ENCODE peak calls at places on chromosomes 11 and 22, in seven cellular contexts. One of them, this sample, is unnamed.

GRCh38 chr11:48001438-48002021 is 21.2 kb downstream of the PTPRJ start:
- DNase-seq in colonic mucosa: no peak
- DNase-seq in PC-9: no peak
- DNase-seq in AG04449: peak; percentile 64
- DNase-seq in transverse colon: peak; percentile 57
- DNase-seq in tibial nerve: no peak
- DNase-seq in CD4-positive, alpha-beta memory T cell: peak; percentile 97
- DNase-seq in this sample: peak; percentile 93

GRCh38 chr11:65547446-65548125 is 10.6 kb downstream of the LTBP3 start:
- DNase-seq in PC-9: no peak
- DNase-seq in CD4-positive, alpha-beta memory T cell: peak; percentile 58
- DNase-seq in AG04449: no peak
- DNase-seq in transverse colon: no peak
- DNase-seq in tibial nerve: no peak
- DNase-seq in colonic mucosa: no peak
- DNase-seq in this sample: no peak

GRCh38 chr11:102837646-102838045 is 5.8 kb downstream of the MMP3 start:
- DNase-seq in CD4-positive, alpha-beta memory T cell: no peak
- DNase-seq in tibial nerve: no peak
- DNase-seq in colonic mucosa: no peak
- DNase-seq in PC-9: no peak
- DNase-seq in AG04449: no peak
- DNase-seq in transverse colon: no peak
- DNase-seq in this sample: no peak

GRCh38 chr11:43944761-43945311 is 2.4 kb downstream of the C11orf96 start:
- DNase-seq in CD4-positive, alpha-beta memory T cell: no peak
- DNase-seq in tibial nerve: peak; percentile 75
- DNase-seq in colonic mucosa: peak; percentile 85
- DNase-seq in AG04449: no peak
- DNase-seq in transverse colon: peak; percentile 75
- DNase-seq in PC-9: no peak
- DNase-seq in this sample: no peak

GRCh38 chr22:27159716-27160295 is 502.4 kb downstream of the MIAT start:
- DNase-seq in transverse colon: no peak
- DNase-seq in tibial nerve: no peak
- DNase-seq in PC-9: no peak
- DNase-seq in AG04449: no peak
- DNase-seq in CD4-positive, alpha-beta memory T cell: no peak
- DNase-seq in colonic mucosa: no peak
- DNase-seq in this sample: no peak

GRCh38 chr11:17658211-17658610 is 61.2 kb upstream of the MYOD1 start:
- DNase-seq in PC-9: no peak
- DNase-seq in colonic mucosa: no peak
- DNase-seq in CD4-positive, alpha-beta memory T cell: no peak
- DNase-seq in tibial nerve: no peak
- DNase-seq in AG04449: no peak
- DNase-seq in transverse colon: no peak
- DNase-seq in this sample: no peak

GRCh38 chr11:47325271-47326041 is 27.0 kb downstream of the MYBPC3 start:
- DNase-seq in PC-9: no peak
- DNase-seq in CD4-positive, alpha-beta memory T cell: no peak
- DNase-seq in tibial nerve: no peak
- DNase-seq in colonic mucosa: no peak
- DNase-seq in transverse colon: no peak
- DNase-seq in AG04449: no peak
- DNase-seq in this sample: no peak

GRCh38 chr22:23834830-23835772 is 3.7 kb downstream of the DERL3 start:
- DNase-seq in colonic mucosa: no peak
- DNase-seq in tibial nerve: no peak
- DNase-seq in transverse colon: peak; percentile 8
- DNase-seq in AG04449: no peak
- DNase-seq in PC-9: no peak
- DNase-seq in CD4-positive, alpha-beta memory T cell: no peak
- DNase-seq in this sample: no peak

GRCh38 chr22:40855960-40856512 is 403 bp downstream of the ST13 start:
- DNase-seq in transverse colon: no peak
- DNase-seq in AG04449: no peak
- DNase-seq in CD4-positive, alpha-beta memory T cell: no peak
- DNase-seq in PC-9: peak; percentile 36
- DNase-seq in colonic mucosa: peak; percentile 51
- DNase-seq in tibial nerve: peak; percentile 22
- DNase-seq in this sample: no peak

GRCh38 chr22:40007826-40008710 is 13.3 kb downstream of the FAM83F start:
- DNase-seq in CD4-positive, alpha-beta memory T cell: no peak
- DNase-seq in transverse colon: no peak
- DNase-seq in tibial nerve: no peak
- DNase-seq in colonic mucosa: no peak
- DNase-seq in PC-9: no peak
- DNase-seq in AG04449: no peak
- DNase-seq in this sample: no peak

GRCh38 chr11:46537121-46537520 is 56.7 kb downstream of the AMBRA1 start:
- DNase-seq in colonic mucosa: no peak
- DNase-seq in AG04449: no peak
- DNase-seq in PC-9: no peak
- DNase-seq in tibial nerve: no peak
- DNase-seq in transverse colon: no peak
- DNase-seq in CD4-positive, alpha-beta memory T cell: no peak
- DNase-seq in this sample: no peak

GRCh38 chr22:27004434-27004833 is 347.0 kb downstream of the MIAT start:
- DNase-seq in AG04449: no peak
- DNase-seq in transverse colon: no peak
- DNase-seq in tibial nerve: no peak
- DNase-seq in CD4-positive, alpha-beta memory T cell: no peak
- DNase-seq in PC-9: no peak
- DNase-seq in colonic mucosa: no peak
- DNase-seq in this sample: no peak

GRCh38 chr11:40306938-40307548 is 1152.4 kb downstream of the LRRC4C start:
- DNase-seq in transverse colon: no peak
- DNase-seq in tibial nerve: no peak
- DNase-seq in colonic mucosa: no peak
- DNase-seq in PC-9: no peak
- DNase-seq in CD4-positive, alpha-beta memory T cell: no peak
- DNase-seq in AG04449: no peak
- DNase-seq in this sample: no peak

GRCh38 chr11:65423516-65424199 is 1.1 kb downstream of the NEAT1 start:
- DNase-seq in tibial nerve: peak; percentile 29
- DNase-seq in AG04449: no peak
- DNase-seq in PC-9: no peak
- DNase-seq in colonic mucosa: peak; percentile 51
- DNase-seq in CD4-positive, alpha-beta memory T cell: peak; percentile 59
- DNase-seq in transverse colon: peak; percentile 44
- DNase-seq in this sample: no peak

GRCh38 chr11:75655619-75656018 is 13.2 kb downstream of the MAP6 start:
- DNase-seq in CD4-positive, alpha-beta memory T cell: no peak
- DNase-seq in PC-9: no peak
- DNase-seq in tibial nerve: no peak
- DNase-seq in transverse colon: no peak
- DNase-seq in colonic mucosa: no peak
- DNase-seq in AG04449: peak; percentile 66
- DNase-seq in this sample: no peak

GRCh38 chr11:114262681-114263509 is 33.3 kb upstream of the NNMT start:
- DNase-seq in transverse colon: no peak
- DNase-seq in tibial nerve: no peak
- DNase-seq in colonic mucosa: no peak
- DNase-seq in AG04449: no peak
- DNase-seq in PC-9: peak; percentile 52
- DNase-seq in CD4-positive, alpha-beta memory T cell: no peak
- DNase-seq in this sample: no peak

GRCh38 chr11:85809881-85810280 is 1.1 kb downstream of the SYTL2 start:
- DNase-seq in PC-9: peak; percentile 60
- DNase-seq in transverse colon: peak; percentile 22
- DNase-seq in tibial nerve: no peak
- DNase-seq in AG04449: no peak
- DNase-seq in colonic mucosa: peak; percentile 58
- DNase-seq in CD4-positive, alpha-beta memory T cell: peak; percentile 62
- DNase-seq in this sample: no peak

GRCh38 chr11:35823742-35824298 is 120.0 kb upstream of the LDLRAD3 start:
- DNase-seq in tibial nerve: no peak
- DNase-seq in colonic mucosa: no peak
- DNase-seq in AG04449: no peak
- DNase-seq in PC-9: no peak
- DNase-seq in transverse colon: no peak
- DNase-seq in CD4-positive, alpha-beta memory T cell: no peak
- DNase-seq in this sample: no peak

GRCh38 chr22:30290679-30291333 is 1.5 kb upstream of the CASTOR1 start:
- DNase-seq in tibial nerve: peak; percentile 90
- DNase-seq in AG04449: no peak
- DNase-seq in transverse colon: peak; percentile 74
- DNase-seq in CD4-positive, alpha-beta memory T cell: peak; percentile 37
- DNase-seq in colonic mucosa: peak; percentile 70
- DNase-seq in PC-9: peak; percentile 76
- DNase-seq in this sample: peak; percentile 63

GRCh38 chr11:123328281-123328680 is 101.8 kb upstream of the GRAMD1B start:
- DNase-seq in tibial nerve: no peak
- DNase-seq in colonic mucosa: no peak
- DNase-seq in transverse colon: no peak
- DNase-seq in PC-9: no peak
- DNase-seq in AG04449: no peak
- DNase-seq in CD4-positive, alpha-beta memory T cell: no peak
- DNase-seq in this sample: no peak

GRCh38 chr11:11215944-11216343 is 137.1 kb downstream of the CSNK2A3 start:
- DNase-seq in AG04449: no peak
- DNase-seq in colonic mucosa: no peak
- DNase-seq in transverse colon: no peak
- DNase-seq in tibial nerve: no peak
- DNase-seq in CD4-positive, alpha-beta memory T cell: no peak
- DNase-seq in PC-9: no peak
- DNase-seq in this sample: no peak

GRCh38 chr11:44928807-44929206 is 21.9 kb downstream of the TP53I11 start:
- DNase-seq in PC-9: no peak
- DNase-seq in transverse colon: no peak
- DNase-seq in colonic mucosa: no peak
- DNase-seq in tibial nerve: no peak
- DNase-seq in CD4-positive, alpha-beta memory T cell: no peak
- DNase-seq in AG04449: no peak
- DNase-seq in this sample: no peak

GRCh38 chr11:48880021-48880441 is 103.7 kb downstream of the TRIM51G start:
- DNase-seq in tibial nerve: no peak
- DNase-seq in AG04449: no peak
- DNase-seq in PC-9: no peak
- DNase-seq in colonic mucosa: no peak
- DNase-seq in transverse colon: no peak
- DNase-seq in CD4-positive, alpha-beta memory T cell: peak; percentile 13
- DNase-seq in this sample: no peak

GRCh38 chr11:59771605-59772004 is 16.4 kb downstream of the STX3 start:
- DNase-seq in transverse colon: no peak
- DNase-seq in CD4-positive, alpha-beta memory T cell: no peak
- DNase-seq in AG04449: no peak
- DNase-seq in PC-9: no peak
- DNase-seq in tibial nerve: no peak
- DNase-seq in colonic mucosa: no peak
- DNase-seq in this sample: no peak

GRCh38 chr22:33051960-33052839 is 6.0 kb downstream of the SYN3 start:
- DNase-seq in colonic mucosa: no peak
- DNase-seq in tibial nerve: no peak
- DNase-seq in CD4-positive, alpha-beta memory T cell: no peak
- DNase-seq in AG04449: no peak
- DNase-seq in PC-9: no peak
- DNase-seq in transverse colon: no peak
- DNase-seq in this sample: no peak

GRCh38 chr11:107202189-107202588 is 183.9 kb upstream of the GUCY1A2 start:
- DNase-seq in tibial nerve: no peak
- DNase-seq in colonic mucosa: no peak
- DNase-seq in PC-9: no peak
- DNase-seq in CD4-positive, alpha-beta memory T cell: no peak
- DNase-seq in transverse colon: no peak
- DNase-seq in AG04449: no peak
- DNase-seq in this sample: no peak

GRCh38 chr22:42431401-42432019 is 693 bp downstream of the NFAM1 start:
- DNase-seq in AG04449: no peak
- DNase-seq in CD4-positive, alpha-beta memory T cell: no peak
- DNase-seq in transverse colon: no peak
- DNase-seq in colonic mucosa: no peak
- DNase-seq in PC-9: no peak
- DNase-seq in tibial nerve: no peak
- DNase-seq in this sample: no peak
- H3K4me3 ChIP-seq in AG04449: no peak overlapping the region
- H3K4me3 ChIP-seq in CD4-positive, alpha-beta memory T cell: no peak overlapping the region
- H3K4me3 ChIP-seq in transverse colon: no peak overlapping the region
- H3K4me3 ChIP-seq in colonic mucosa: no peak overlapping the region
- H3K4me3 ChIP-seq in PC-9: no peak overlapping the region
- H3K4me3 ChIP-seq in tibial nerve: peak overlapping the region; percentile 25
- H3K4me3 ChIP-seq in this sample: no peak overlapping the region

GRCh38 chr22:37811867-37812266 is 4.1 kb downstream of the GCAT start:
- DNase-seq in AG04449: no peak
- DNase-seq in colonic mucosa: no peak
- DNase-seq in transverse colon: no peak
- DNase-seq in CD4-positive, alpha-beta memory T cell: no peak
- DNase-seq in tibial nerve: no peak
- DNase-seq in PC-9: no peak
- DNase-seq in this sample: no peak
- H3K4me3 ChIP-seq in AG04449: no peak overlapping the region
- H3K4me3 ChIP-seq in colonic mucosa: no peak overlapping the region
- H3K4me3 ChIP-seq in transverse colon: no peak overlapping the region
- H3K4me3 ChIP-seq in CD4-positive, alpha-beta memory T cell: no peak overlapping the region
- H3K4me3 ChIP-seq in tibial nerve: no peak overlapping the region
- H3K4me3 ChIP-seq in PC-9: no peak overlapping the region
- H3K4me3 ChIP-seq in this sample: no peak overlapping the region

GRCh38 chr22:17436382-17436951 is 67.2 kb downstream of the CECR2 start:
- DNase-seq in PC-9: no peak
- DNase-seq in transverse colon: no peak
- DNase-seq in AG04449: no peak
- DNase-seq in colonic mucosa: no peak
- DNase-seq in tibial nerve: no peak
- DNase-seq in CD4-positive, alpha-beta memory T cell: no peak
- DNase-seq in this sample: no peak
- H3K4me3 ChIP-seq in PC-9: no peak overlapping the region
- H3K4me3 ChIP-seq in transverse colon: no peak overlapping the region
- H3K4me3 ChIP-seq in AG04449: no peak overlapping the region
- H3K4me3 ChIP-seq in colonic mucosa: no peak overlapping the region
- H3K4me3 ChIP-seq in tibial nerve: no peak overlapping the region
- H3K4me3 ChIP-seq in CD4-positive, alpha-beta memory T cell: no peak overlapping the region
- H3K4me3 ChIP-seq in this sample: no peak overlapping the region

GRCh38 chr11:111272420-111272819 is 25.9 kb upstream of the POU2AF3 start:
- DNase-seq in tibial nerve: no peak
- DNase-seq in PC-9: no peak
- DNase-seq in transverse colon: no peak
- DNase-seq in AG04449: no peak
- DNase-seq in CD4-positive, alpha-beta memory T cell: no peak
- DNase-seq in colonic mucosa: no peak
- DNase-seq in this sample: no peak
- H3K4me3 ChIP-seq in tibial nerve: no peak overlapping the region
- H3K4me3 ChIP-seq in PC-9: no peak overlapping the region
- H3K4me3 ChIP-seq in transverse colon: no peak overlapping the region
- H3K4me3 ChIP-seq in AG04449: no peak overlapping the region
- H3K4me3 ChIP-seq in CD4-positive, alpha-beta memory T cell: no peak overlapping the region
- H3K4me3 ChIP-seq in colonic mucosa: no peak overlapping the region
- H3K4me3 ChIP-seq in this sample: no peak overlapping the region

GRCh38 chr11:129750343-129751292 is 65.0 kb upstream of the TMEM45B start:
- DNase-seq in PC-9: peak; percentile 67
- DNase-seq in transverse colon: peak; percentile 81
- DNase-seq in CD4-positive, alpha-beta memory T cell: peak; percentile 58
- DNase-seq in tibial nerve: peak; percentile 42
- DNase-seq in AG04449: no peak
- DNase-seq in colonic mucosa: peak; percentile 74
- DNase-seq in this sample: peak; percentile 38
- H3K4me3 ChIP-seq in PC-9: peak overlapping the region; percentile 40
- H3K4me3 ChIP-seq in transverse colon: no peak overlapping the region
- H3K4me3 ChIP-seq in CD4-positive, alpha-beta memory T cell: no peak overlapping the region
- H3K4me3 ChIP-seq in tibial nerve: no peak overlapping the region
- H3K4me3 ChIP-seq in AG04449: peak overlapping the region; percentile 42
- H3K4me3 ChIP-seq in colonic mucosa: peak overlapping the region; percentile 23
- H3K4me3 ChIP-seq in this sample: no peak overlapping the region